ENCODE peak calls at places on chromosomes 4 and X, in eight cellular contexts. H is GM12878, C is upper lobe of left lung, S is HL-60, R is HCT116, B is sigmoid colon, A is esophagus muscularis mucosa, M is GM23338. Q is an unnamed sample.

GRCh38 chr4:138078751-138079150 is 163.4 kb downstream of the SLC7A11 start:
- DNase-seq in H (no peak), C (no peak), R (no peak), B (no peak), S (no peak), A (no peak), M (no peak), Q (no peak)

GRCh38 chrX:56219702-56220101 is 12.5 kb upstream of the KLF8 start:
- DNase-seq in R (peak; percentile 12), M (peak; percentile 26), S (no peak), H (no peak), B (no peak), C (no peak), A (no peak), Q (no peak)

GRCh38 chr4:140103676-140104075 is 50.3 kb downstream of the MAML3 start:
- DNase-seq in A (no peak), S (no peak), B (no peak), H (peak; percentile 69), M (no peak), C (no peak), R (no peak), Q (no peak)

GRCh38 chr4:55547461-55547770 is 707 bp upstream of the CLOCK start:
- DNase-seq in S (no peak), M (peak; percentile 72), H (no peak), B (peak; percentile 76), C (peak; percentile 23), A (no peak), R (no peak), Q (no peak)

GRCh38 chrX:132463411-132463810 is 25.4 kb downstream of the MBNL3 start:
- DNase-seq in B (no peak), C (no peak), R (peak; percentile 8), H (no peak), S (no peak), A (no peak), M (peak; percentile 66), Q (no peak)

GRCh38 chrX:19225906-19226305 is 103.6 kb upstream of the ADGRG2 start:
- DNase-seq in C (no peak), M (peak; percentile 43), H (no peak), B (no peak), S (no peak), R (no peak), A (no peak), Q (no peak)

GRCh38 chrX:82813671-82814078 is 694.4 kb upstream of the POU3F4 start:
- DNase-seq in H (no peak), S (no peak), B (no peak), R (peak; percentile 80), C (no peak), M (no peak), A (no peak), Q (no peak)

GRCh38 chrX:57155171-57155570 is 18.0 kb upstream of the SPIN2A start:
- DNase-seq in M (peak; percentile 15), A (no peak), C (no peak), R (no peak), H (no peak), B (no peak), S (no peak), Q (no peak)

GRCh38 chr4:154722262-154722661 is 21.5 kb upstream of the LRAT start:
- DNase-seq in R (no peak), B (no peak), S (no peak), A (no peak), M (no peak), H (no peak), C (no peak), Q (no peak)

GRCh38 chrX:109847257-109848187 is 114.5 kb upstream of the ACSL4 start:
- DNase-seq in R (no peak), A (no peak), M (no peak), C (peak; percentile 30), B (no peak), H (no peak), S (no peak), Q (no peak)

GRCh38 chrX:34562006-34562405 is 95.1 kb downstream of the TMEM47 start:
- DNase-seq in S (no peak), C (no peak), R (no peak), B (no peak), M (no peak), A (no peak), H (no peak), Q (no peak)

GRCh38 chrX:1591863-1592127 is 391 bp downstream of the AKAP17A start:
- DNase-seq in S (no peak), A (no peak), B (no peak), M (no peak), H (no peak), R (no peak), C (no peak), Q (no peak)

GRCh38 chr4:143626134-143626859 is 74.2 kb downstream of the FREM3 start:
- DNase-seq in S (no peak), A (no peak), R (no peak), B (peak; percentile 90), H (no peak), C (peak; percentile 29), M (no peak), Q (no peak)

GRCh38 chrX:114451397-114451796 is 132.5 kb upstream of the HTR2C start:
- DNase-seq in B (no peak), H (no peak), R (no peak), A (no peak), M (no peak), S (no peak), C (no peak), Q (no peak)

GRCh38 chrX:110244951-110245480 is 72.9 kb downstream of the AMMECR1 start:
- DNase-seq in S (no peak), R (no peak), M (peak; percentile 32), B (no peak), H (no peak), A (no peak), C (no peak), Q (no peak)

GRCh38 chr4:158936238-158936637 is 166.6 kb upstream of the RAPGEF2 start:
- DNase-seq in M (no peak), C (peak; percentile 42), B (no peak), R (no peak), H (no peak), S (peak; percentile 71), A (no peak), Q (no peak)

GRCh38 chr4:8063974-8064563 is 94.5 kb downstream of the ABLIM2 start:
- DNase-seq in M (no peak), S (no peak), C (no peak), R (no peak), A (no peak), H (no peak), B (no peak), Q (no peak)
- TF ChIP-seq POLR2AphosphoS5 in M (no peak), S (no peak), C (no peak), R (no peak), A (no peak), H (no peak), B (no peak), Q (no peak)

GRCh38 chrX:101482296-101482695 is 3.0 kb upstream of the ARMCX4 start:
- DNase-seq in H (no peak), R (no peak), A (no peak), M (no peak), C (no peak), S (no peak), B (no peak), Q (no peak)

GRCh38 chrX:101483705-101484104 is 1.6 kb upstream of the ARMCX4 start:
- DNase-seq in M (peak; percentile 61), S (no peak), R (no peak), H (no peak), B (no peak), A (no peak), C (no peak), Q (no peak)

GRCh38 chrX:101488796-101489195 is 3.5 kb downstream of the ARMCX4 start:
- DNase-seq in A (no peak), B (no peak), S (no peak), C (no peak), R (no peak), M (no peak), H (no peak), Q (no peak)

DNA sequence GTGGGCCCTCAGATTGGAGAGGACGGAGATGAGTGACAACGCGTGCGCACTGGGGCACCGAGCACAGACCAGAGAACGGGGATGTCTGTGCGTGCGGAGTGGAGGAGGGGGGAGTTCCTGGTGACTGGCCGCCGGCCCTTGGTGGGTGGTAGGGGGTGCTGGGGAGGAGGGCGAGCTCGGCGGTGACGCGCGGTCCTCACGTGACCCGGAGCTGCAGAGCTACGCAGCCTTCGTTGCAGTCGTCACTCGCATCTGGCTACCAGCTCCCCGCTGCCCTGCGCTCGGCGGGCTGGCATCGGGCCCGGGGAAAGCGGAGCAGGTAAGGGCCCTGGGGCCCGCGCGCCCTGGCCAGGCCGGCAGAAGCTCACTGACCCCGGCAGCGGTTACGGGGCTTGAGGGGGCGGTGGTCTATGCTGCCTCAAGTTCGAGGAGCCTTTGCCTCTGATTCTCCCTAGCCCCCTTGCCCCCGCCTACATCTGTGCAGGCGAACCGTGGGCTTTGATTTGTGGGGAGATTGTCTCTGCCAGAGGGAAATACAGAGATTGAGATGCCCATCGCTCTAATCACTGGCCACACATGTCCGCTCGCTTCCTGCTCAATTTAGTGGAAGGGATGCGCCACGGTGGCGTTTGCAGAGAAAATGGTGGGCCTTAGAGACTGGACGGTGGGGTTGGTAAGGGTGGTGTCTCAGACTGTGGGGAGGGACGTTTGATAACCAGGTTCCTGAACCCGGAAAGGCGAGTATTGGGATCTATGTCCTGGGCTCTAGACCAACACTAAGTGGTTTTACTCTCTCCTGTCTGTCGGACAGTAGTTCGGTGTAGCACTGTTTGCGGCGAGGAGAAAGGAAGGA is at the start of gene ARMCX4:
- DNase-seq in M (peak; percentile 76), A (no peak), H (no peak), B (peak; percentile 87), S (no peak), C (peak; percentile 53), R (no peak), Q (peak; percentile 21)
- TF ChIP-seq POLR2AphosphoS5 in M (peak; percentile 74), A (peak; percentile 36), H (no peak), B (peak; percentile 57), S (no peak), C (no peak), R (no peak), Q (no peak)

GRCh38 chr4:76571274-76571673 is 136.2 kb downstream of the SHROOM3 start:
- DNase-seq in A (no peak), M (no peak), R (no peak), S (no peak), B (no peak), C (no peak), H (no peak), Q (no peak)
- TF ChIP-seq POLR2AphosphoS5 in A (no peak), M (no peak), R (no peak), S (no peak), B (no peak), C (no peak), H (no peak), Q (no peak)

GRCh38 chr4:69093681-69094080 is 2.6 kb upstream of the UGT2B7 start:
- DNase-seq in R (no peak), A (no peak), M (no peak), B (no peak), C (no peak), S (no peak), H (no peak), Q (no peak)

GRCh38 chr4:69095301-69095731 is 958 bp upstream of the UGT2B7 start:
- DNase-seq in C (no peak), B (no peak), A (no peak), S (no peak), M (no peak), H (no peak), R (no peak), Q (no peak)

GRCh38 chr4:69089388-69089787 is 6.9 kb upstream of the UGT2B7 start:
- DNase-seq in M (no peak), B (no peak), C (no peak), R (no peak), S (no peak), H (no peak), A (no peak), Q (no peak)

GRCh38 chr4:69092980-69093568 is 3.2 kb upstream of the UGT2B7 start:
- DNase-seq in B (no peak), S (no peak), R (no peak), H (no peak), A (no peak), M (no peak), C (no peak), Q (no peak)

GRCh38 chr4:69092190-69092589 is 4.1 kb upstream of the UGT2B7 start:
- DNase-seq in B (no peak), H (no peak), R (no peak), S (no peak), C (no peak), A (no peak), M (no peak), Q (no peak)
- TF ChIP-seq POLR2AphosphoS5 in B (no peak), H (no peak), R (no peak), S (no peak), C (no peak), A (no peak), M (no peak), Q (no peak)